ENCODE peak calls at places on chromosomes 12 and 14, in ten cellular contexts. Z is amniotic stem cell, B is EL, P is neuronal stem cell, A is fibroblast of pulmonary artery, V is psoas muscle, R is natural killer cell, C is smooth muscle cell of the brain vasculature, Y is T-cell, J is GM19239. H is an unnamed sample.

GRCh38 chr12:127165567-127166392 is 1101.2 kb upstream of the TMEM132C start:
- DNase-seq in C (peak), V (peak), A (peak), R (peak), J (peak), B (peak), P (peak), Y (peak), Z (peak), H (peak)

GRCh38 chr12:88638956-88639355 is 58.7 kb upstream of the KITLG start:
- DNase-seq in V (no peak), Z (no peak), Y (no peak), P (no peak), C (no peak), J (no peak), R (no peak), B (peak), A (peak), H (no peak)

GRCh38 chr12:39390752-39391151 is 52.2 kb downstream of the KIF21A start:
- DNase-seq in Y (no peak), Z (no peak), A (no peak), C (no peak), R (no peak), B (no peak), P (no peak), J (no peak), V (no peak), H (no peak)

GRCh38 chr14:102508774-102509743 is 517 bp downstream of the ANKRD9 start:
- DNase-seq in V (peak), P (no peak), J (peak), Y (no peak), R (peak), B (peak), Z (no peak), A (peak), C (no peak), H (no peak)

GRCh38 chr14:99781853-99782610 is 11.2 kb upstream of the EML1 start:
- DNase-seq in Y (no peak), V (no peak), Z (no peak), C (no peak), R (no peak), P (no peak), A (no peak), B (no peak), J (no peak), H (no peak)

GRCh38 chr14:35285168-35285990 is 6.8 kb upstream of the PSMA6 start:
- DNase-seq in Y (no peak), P (no peak), V (no peak), A (no peak), J (peak), Z (no peak), R (no peak), C (no peak), B (peak), H (no peak)

GRCh38 chr12:89844539-89844938 is 135.9 kb upstream of the ATP2B1 start:
- DNase-seq in P (no peak), V (no peak), R (no peak), Y (no peak), A (no peak), Z (no peak), J (no peak), C (no peak), B (no peak), H (no peak)

GRCh38 chr12:80170915-80171314 is 71.6 kb downstream of the OTOGL start:
- DNase-seq in P (no peak), A (no peak), Z (no peak), B (no peak), C (no peak), V (no peak), Y (no peak), J (no peak), R (no peak), H (no peak)

GRCh38 chr14:35242599-35243311 is 49.4 kb upstream of the PSMA6 start:
- DNase-seq in R (no peak), Y (no peak), A (no peak), B (no peak), V (no peak), C (no peak), Z (no peak), P (no peak), J (no peak), H (no peak)

GRCh38 chr12:117158096-117158495 is 32.2 kb downstream of the FBXO21 start:
- DNase-seq in B (no peak), Z (no peak), R (no peak), C (no peak), P (no peak), Y (no peak), J (no peak), V (no peak), A (no peak), H (no peak)

GRCh38 chr12:13165578-13166120 is 30.9 kb upstream of the EMP1 start:
- DNase-seq in A (peak), B (peak), Y (peak), Z (no peak), V (peak), P (no peak), C (no peak), J (no peak), R (peak), H (no peak)

GRCh38 chr14:30559638-30560071 is 697 bp downstream of the G2E3 start:
- DNase-seq in B (peak), Y (no peak), Z (no peak), R (no peak), C (no peak), V (no peak), J (no peak), A (peak), P (peak), H (peak)

GRCh38 chr14:77708749-77709148 is 846 bp downstream of the SLIRP start:
- DNase-seq in A (no peak), R (no peak), P (no peak), V (no peak), C (no peak), B (no peak), J (no peak), Y (no peak), Z (no peak), H (no peak)

GRCh38 chr14:35320472-35320871 is 28.3 kb downstream of the PSMA6 start:
- DNase-seq in Z (no peak), A (no peak), C (no peak), J (no peak), Y (no peak), B (no peak), P (no peak), V (no peak), R (no peak), H (no peak)

GRCh38 chr14:52802597-52802996 is 11.2 kb upstream of the GNPNAT1 start:
- DNase-seq in J (no peak), A (no peak), R (no peak), Y (no peak), Z (peak), C (no peak), V (no peak), B (peak), P (no peak), H (no peak)

GRCh38 chr12:113803829-113804140 is 162.3 kb downstream of the RBM19 start:
- DNase-seq in R (no peak), V (no peak), Z (no peak), B (no peak), J (no peak), C (no peak), Y (no peak), A (no peak), P (no peak), H (no peak)

GRCh38 chr12:29762637-29763300 is 21.0 kb downstream of the TMTC1 start:
- DNase-seq in Z (no peak), Y (no peak), P (no peak), V (peak), R (no peak), B (no peak), J (no peak), C (no peak), A (peak), H (no peak)

GRCh38 chr12:118140825-118141224 is 4.9 kb downstream of the PEBP1 start:
- DNase-seq in J (no peak), C (no peak), A (no peak), Y (no peak), R (no peak), B (no peak), V (no peak), P (no peak), Z (no peak), H (no peak)

GRCh38 chr14:77099425-77100167 is 1.5 kb downstream of the CIPC start:
- DNase-seq in A (peak), Y (no peak), C (peak), R (no peak), B (peak), Z (peak), J (no peak), V (no peak), P (no peak), H (no peak)

GRCh38 chr12:46480724-46481123 is 108.2 kb upstream of the SLC38A2 start:
- DNase-seq in C (no peak), A (peak), J (no peak), V (no peak), Z (no peak), P (no peak), B (no peak), R (no peak), Y (no peak), H (no peak)

GRCh38 chr12:113086249-113087164 is 30.0 kb downstream of the DTX1 start:
- DNase-seq in Y (no peak), V (no peak), C (no peak), A (no peak), R (no peak), P (no peak), B (no peak), J (no peak), Z (no peak), H (no peak)

GRCh38 chr12:91937033-91937432 is 208.6 kb downstream of the BTG1 start:
- DNase-seq in B (no peak), J (no peak), C (no peak), Z (no peak), P (no peak), R (no peak), V (no peak), A (no peak), Y (no peak), H (no peak)

GRCh38 chr12:78375461-78375860 is 489.1 kb upstream of the SYT1 start:
- DNase-seq in P (no peak), B (no peak), Z (no peak), V (no peak), A (no peak), J (no peak), Y (no peak), C (no peak), R (no peak), H (no peak)

GRCh38 chr12:48000878-48001321 is 3.4 kb downstream of the COL2A1 start:
- DNase-seq in V (peak), Z (no peak), C (no peak), B (peak), Y (no peak), R (no peak), A (peak), J (no peak), P (peak), H (no peak)

GRCh38 chr12:90211017-90211416 is 502.4 kb upstream of the ATP2B1 start:
- DNase-seq in C (no peak), Y (no peak), R (no peak), Z (no peak), B (peak), P (no peak), J (no peak), V (no peak), A (peak), H (no peak)

GRCh38 chr12:95083938-95084337 is 10.5 kb upstream of the NR2C1 start:
- DNase-seq in P (peak), B (peak), V (no peak), Y (no peak), R (no peak), J (no peak), C (peak), A (peak), Z (no peak), H (no peak)

GRCh38 chr12:39431002-39431796 is 11.7 kb downstream of the KIF21A start:
- DNase-seq in Y (no peak), R (no peak), J (no peak), Z (no peak), B (no peak), C (no peak), V (no peak), A (no peak), P (no peak), H (no peak)

GRCh38 chr12:105355752-105356151 is 25.3 kb downstream of the C12orf75 start:
- DNase-seq in B (peak), R (no peak), C (no peak), Z (no peak), Y (no peak), A (peak), J (no peak), P (no peak), V (no peak), H (no peak)

GRCh38 chr12:78645956-78646355 is 218.6 kb upstream of the SYT1 start:
- DNase-seq in R (no peak), A (peak), V (no peak), J (no peak), Z (no peak), C (no peak), P (no peak), Y (no peak), B (peak), H (no peak)

GRCh38 chr12:26056335-26056734 is 68.5 kb downstream of the BHLHE41 start:
- DNase-seq in P (no peak), A (peak), B (peak), R (no peak), C (no peak), Z (no peak), J (no peak), Y (no peak), V (no peak), H (no peak)

GRCh38 chr14:61269321-61270083 is 11.6 kb downstream of the TMEM30B start:
- DNase-seq in R (peak), C (peak), J (peak), Y (peak), P (peak), V (peak), B (peak), A (peak), Z (peak), H (peak)

GRCh38 chr12:70364695-70365397 is 1.2 kb upstream of the KCNMB4 start:
- DNase-seq in C (no peak), A (no peak), B (no peak), Z (no peak), V (no peak), P (peak), Y (no peak), J (no peak), R (no peak), H (peak)

GRCh38 chr12:107091989-107092641 is 1.2 kb downstream of the CRY1 start:
- DNase-seq in R (no peak), P (peak), V (no peak), J (no peak), A (peak), C (peak), Y (peak), Z (peak), B (peak), H (peak)